ENCODE peak calls at places on chromosomes 16 and 17, in five cellular contexts. One of them, this sample, is unnamed.

GRCh38 chr17:19002805-19003542 is 1.6 kb downstream of the FAM83G start:
- DNase-seq in A549: no peak
- DNase-seq in SHP77 treated with DMSO at 0.1 percent for 48 hours: no peak
- DNase-seq in activated naive CD4-positive, alpha-beta T cell treated with anti-CD3 and anti-CD28 coated beads for 36 hours: peak; percentile 35
- DNase-seq in HEK293T: no peak
- DNase-seq in this sample: no peak

GRCh38 chr17:32755045-32755805 is 121.7 kb downstream of the MYO1D start:
- DNase-seq in activated naive CD4-positive, alpha-beta T cell treated with anti-CD3 and anti-CD28 coated beads for 36 hours: no peak
- DNase-seq in HEK293T: peak; percentile 24
- DNase-seq in A549: peak; percentile 55
- DNase-seq in SHP77 treated with DMSO at 0.1 percent for 48 hours: peak; percentile 49
- DNase-seq in this sample: peak; percentile 72

GRCh38 chr16:24088767-24089166 is 167.4 kb upstream of the CACNG3 start:
- DNase-seq in activated naive CD4-positive, alpha-beta T cell treated with anti-CD3 and anti-CD28 coated beads for 36 hours: no peak
- DNase-seq in SHP77 treated with DMSO at 0.1 percent for 48 hours: no peak
- DNase-seq in HEK293T: no peak
- DNase-seq in A549: no peak
- DNase-seq in this sample: no peak

GRCh38 chr17:29807520-29808361 is 122.3 kb downstream of the SSH2 start:
- DNase-seq in activated naive CD4-positive, alpha-beta T cell treated with anti-CD3 and anti-CD28 coated beads for 36 hours: peak; percentile 87
- DNase-seq in A549: peak; percentile 73
- DNase-seq in HEK293T: peak; percentile 46
- DNase-seq in SHP77 treated with DMSO at 0.1 percent for 48 hours: peak; percentile 18
- DNase-seq in this sample: peak; percentile 60

GRCh38 chr16:2787961-2788360 is 601 bp upstream of the PRSS33 start:
- DNase-seq in HEK293T: no peak
- DNase-seq in activated naive CD4-positive, alpha-beta T cell treated with anti-CD3 and anti-CD28 coated beads for 36 hours: no peak
- DNase-seq in SHP77 treated with DMSO at 0.1 percent for 48 hours: no peak
- DNase-seq in A549: no peak
- DNase-seq in this sample: no peak

GRCh38 chr17:82821554-82821953 is 18.3 kb downstream of the ZNF750 start:
- DNase-seq in HEK293T: no peak
- DNase-seq in A549: no peak
- DNase-seq in SHP77 treated with DMSO at 0.1 percent for 48 hours: no peak
- DNase-seq in activated naive CD4-positive, alpha-beta T cell treated with anti-CD3 and anti-CD28 coated beads for 36 hours: no peak
- DNase-seq in this sample: no peak

GRCh38 chr16:53094013-53094630 is 39.3 kb downstream of the CHD9 start:
- DNase-seq in A549: peak; percentile 41
- DNase-seq in HEK293T: no peak
- DNase-seq in SHP77 treated with DMSO at 0.1 percent for 48 hours: peak; percentile 21
- DNase-seq in activated naive CD4-positive, alpha-beta T cell treated with anti-CD3 and anti-CD28 coated beads for 36 hours: peak; percentile 14
- DNase-seq in this sample: peak; percentile 26

GRCh38 chr17:75856062-75856681 is 1.0 kb upstream of the WBP2 start:
- DNase-seq in HEK293T: peak; percentile 73
- DNase-seq in A549: peak; percentile 67
- DNase-seq in activated naive CD4-positive, alpha-beta T cell treated with anti-CD3 and anti-CD28 coated beads for 36 hours: no peak
- DNase-seq in SHP77 treated with DMSO at 0.1 percent for 48 hours: peak; percentile 40
- DNase-seq in this sample: peak; percentile 48

GRCh38 chr17:30095507-30096244 is 20.9 kb upstream of the NSRP1 start:
- DNase-seq in HEK293T: peak; percentile 33
- DNase-seq in A549: peak; percentile 78
- DNase-seq in activated naive CD4-positive, alpha-beta T cell treated with anti-CD3 and anti-CD28 coated beads for 36 hours: peak; percentile 35
- DNase-seq in SHP77 treated with DMSO at 0.1 percent for 48 hours: peak; percentile 22
- DNase-seq in this sample: peak; percentile 48

GRCh38 chr16:22659933-22660332 is 149.2 kb downstream of the NPIPB5 start:
- DNase-seq in SHP77 treated with DMSO at 0.1 percent for 48 hours: no peak
- DNase-seq in HEK293T: no peak
- DNase-seq in A549: no peak
- DNase-seq in activated naive CD4-positive, alpha-beta T cell treated with anti-CD3 and anti-CD28 coated beads for 36 hours: no peak
- DNase-seq in this sample: no peak

GRCh38 chr16:47029724-47030123 is 56.2 kb upstream of the DNAJA2 start:
- DNase-seq in SHP77 treated with DMSO at 0.1 percent for 48 hours: no peak
- DNase-seq in HEK293T: no peak
- DNase-seq in A549: no peak
- DNase-seq in activated naive CD4-positive, alpha-beta T cell treated with anti-CD3 and anti-CD28 coated beads for 36 hours: no peak
- DNase-seq in this sample: no peak

GRCh38 chr17:15398736-15399331 is 57.4 kb upstream of the TEKT3 start:
- DNase-seq in SHP77 treated with DMSO at 0.1 percent for 48 hours: peak; percentile 31
- DNase-seq in HEK293T: no peak
- DNase-seq in activated naive CD4-positive, alpha-beta T cell treated with anti-CD3 and anti-CD28 coated beads for 36 hours: no peak
- DNase-seq in A549: no peak
- DNase-seq in this sample: no peak

GRCh38 chr17:28622186-28622585 is 8.2 kb upstream of the RSKR start:
- DNase-seq in activated naive CD4-positive, alpha-beta T cell treated with anti-CD3 and anti-CD28 coated beads for 36 hours: no peak
- DNase-seq in SHP77 treated with DMSO at 0.1 percent for 48 hours: no peak
- DNase-seq in HEK293T: no peak
- DNase-seq in A549: no peak
- DNase-seq in this sample: no peak

GRCh38 chr17:45976755-45977505 is 22.1 kb upstream of the STH start:
- DNase-seq in A549: no peak
- DNase-seq in SHP77 treated with DMSO at 0.1 percent for 48 hours: no peak
- DNase-seq in activated naive CD4-positive, alpha-beta T cell treated with anti-CD3 and anti-CD28 coated beads for 36 hours: no peak
- DNase-seq in HEK293T: no peak
- DNase-seq in this sample: peak; percentile 79

GRCh38 chr17:82236142-82236971 is 7.5 kb downstream of the SLC16A3 start:
- DNase-seq in A549: peak; percentile 80
- DNase-seq in activated naive CD4-positive, alpha-beta T cell treated with anti-CD3 and anti-CD28 coated beads for 36 hours: peak; percentile 78
- DNase-seq in HEK293T: peak; percentile 80
- DNase-seq in SHP77 treated with DMSO at 0.1 percent for 48 hours: peak; percentile 62
- DNase-seq in this sample: peak; percentile 62

GRCh38 chr16:46970089-46970488 is 3.4 kb downstream of the DNAJA2 start:
- DNase-seq in HEK293T: no peak
- DNase-seq in activated naive CD4-positive, alpha-beta T cell treated with anti-CD3 and anti-CD28 coated beads for 36 hours: no peak
- DNase-seq in A549: no peak
- DNase-seq in SHP77 treated with DMSO at 0.1 percent for 48 hours: no peak
- DNase-seq in this sample: no peak

GRCh38 chr17:76873856-76874255 is 5.7 kb downstream of the MGAT5B start:
- DNase-seq in HEK293T: no peak
- DNase-seq in SHP77 treated with DMSO at 0.1 percent for 48 hours: no peak
- DNase-seq in A549: no peak
- DNase-seq in activated naive CD4-positive, alpha-beta T cell treated with anti-CD3 and anti-CD28 coated beads for 36 hours: no peak
- DNase-seq in this sample: no peak

GRCh38 chr16:49437344-49437743 is 63.7 kb downstream of the C16orf78 start:
- DNase-seq in SHP77 treated with DMSO at 0.1 percent for 48 hours: no peak
- DNase-seq in HEK293T: no peak
- DNase-seq in A549: no peak
- DNase-seq in activated naive CD4-positive, alpha-beta T cell treated with anti-CD3 and anti-CD28 coated beads for 36 hours: no peak
- DNase-seq in this sample: no peak

GRCh38 chr16:2005646-2006045 is 4.0 kb downstream of the ZNF598 start:
- DNase-seq in HEK293T: no peak
- DNase-seq in A549: no peak
- DNase-seq in activated naive CD4-positive, alpha-beta T cell treated with anti-CD3 and anti-CD28 coated beads for 36 hours: no peak
- DNase-seq in SHP77 treated with DMSO at 0.1 percent for 48 hours: no peak
- DNase-seq in this sample: no peak

GRCh38 chr16:67842509-67843342 is 606 bp downstream of the THAP11 start:
- DNase-seq in activated naive CD4-positive, alpha-beta T cell treated with anti-CD3 and anti-CD28 coated beads for 36 hours: peak; percentile 71
- DNase-seq in SHP77 treated with DMSO at 0.1 percent for 48 hours: no peak
- DNase-seq in A549: no peak
- DNase-seq in HEK293T: peak; percentile 37
- DNase-seq in this sample: peak; percentile 75

GRCh38 chr17:46192484-46193245 is 564 bp downstream of the KANSL1 start:
- DNase-seq in HEK293T: peak; percentile 70
- DNase-seq in activated naive CD4-positive, alpha-beta T cell treated with anti-CD3 and anti-CD28 coated beads for 36 hours: peak; percentile 71
- DNase-seq in A549: peak; percentile 89
- DNase-seq in SHP77 treated with DMSO at 0.1 percent for 48 hours: peak; percentile 85
- DNase-seq in this sample: peak; percentile 91

GRCh38 chr17:43877031-43877430 is 30.1 kb downstream of the CD300LG start:
- DNase-seq in activated naive CD4-positive, alpha-beta T cell treated with anti-CD3 and anti-CD28 coated beads for 36 hours: no peak
- DNase-seq in A549: no peak
- DNase-seq in HEK293T: no peak
- DNase-seq in SHP77 treated with DMSO at 0.1 percent for 48 hours: no peak
- DNase-seq in this sample: no peak

GRCh38 chr17:56819431-56820145 is 14.1 kb downstream of the C17orf67 start:
- DNase-seq in activated naive CD4-positive, alpha-beta T cell treated with anti-CD3 and anti-CD28 coated beads for 36 hours: peak; percentile 88
- DNase-seq in SHP77 treated with DMSO at 0.1 percent for 48 hours: peak; percentile 27
- DNase-seq in A549: peak; percentile 91
- DNase-seq in HEK293T: peak; percentile 84
- DNase-seq in this sample: peak; percentile 65

GRCh38 chr17:74213897-74214386 is 571 bp downstream of the TTYH2 start:
- DNase-seq in SHP77 treated with DMSO at 0.1 percent for 48 hours: no peak
- DNase-seq in HEK293T: no peak
- DNase-seq in A549: no peak
- DNase-seq in activated naive CD4-positive, alpha-beta T cell treated with anti-CD3 and anti-CD28 coated beads for 36 hours: no peak
- DNase-seq in this sample: no peak

GRCh38 chr17:41131979-41132378 is 8.0 kb upstream of the KRTAP4-12 start:
- DNase-seq in HEK293T: no peak
- DNase-seq in A549: no peak
- DNase-seq in activated naive CD4-positive, alpha-beta T cell treated with anti-CD3 and anti-CD28 coated beads for 36 hours: no peak
- DNase-seq in SHP77 treated with DMSO at 0.1 percent for 48 hours: no peak
- DNase-seq in this sample: no peak

GRCh38 chr17:64064331-64064730 is 43.9 kb upstream of the ICAM2 start:
- DNase-seq in A549: no peak
- DNase-seq in SHP77 treated with DMSO at 0.1 percent for 48 hours: no peak
- DNase-seq in activated naive CD4-positive, alpha-beta T cell treated with anti-CD3 and anti-CD28 coated beads for 36 hours: no peak
- DNase-seq in HEK293T: no peak
- DNase-seq in this sample: no peak

GRCh38 chr16:52052818-52053217 is 494.1 kb downstream of the TOX3 start:
- DNase-seq in A549: no peak
- DNase-seq in HEK293T: no peak
- DNase-seq in SHP77 treated with DMSO at 0.1 percent for 48 hours: no peak
- DNase-seq in activated naive CD4-positive, alpha-beta T cell treated with anti-CD3 and anti-CD28 coated beads for 36 hours: no peak
- DNase-seq in this sample: no peak

GRCh38 chr17:82658331-82658730 is 10.1 kb upstream of the WDR45B start:
- DNase-seq in A549: no peak
- DNase-seq in HEK293T: no peak
- DNase-seq in activated naive CD4-positive, alpha-beta T cell treated with anti-CD3 and anti-CD28 coated beads for 36 hours: no peak
- DNase-seq in SHP77 treated with DMSO at 0.1 percent for 48 hours: no peak
- DNase-seq in this sample: no peak

GRCh38 chr16:64313726-64314125 is 808.1 kb downstream of the CDH11 start:
- DNase-seq in activated naive CD4-positive, alpha-beta T cell treated with anti-CD3 and anti-CD28 coated beads for 36 hours: no peak
- DNase-seq in HEK293T: no peak
- DNase-seq in A549: no peak
- DNase-seq in SHP77 treated with DMSO at 0.1 percent for 48 hours: no peak
- DNase-seq in this sample: no peak

GRCh38 chr17:45428050-45428953 is 4.4 kb downstream of the ARHGAP27 start:
- DNase-seq in HEK293T: peak; percentile 83
- DNase-seq in activated naive CD4-positive, alpha-beta T cell treated with anti-CD3 and anti-CD28 coated beads for 36 hours: peak; percentile 84
- DNase-seq in A549: peak; percentile 94
- DNase-seq in SHP77 treated with DMSO at 0.1 percent for 48 hours: peak; percentile 67
- DNase-seq in this sample: peak; percentile 64

GRCh38 chr16:78352184-78352583 is 252.7 kb downstream of the WWOX start:
- DNase-seq in HEK293T: no peak
- DNase-seq in A549: no peak
- DNase-seq in activated naive CD4-positive, alpha-beta T cell treated with anti-CD3 and anti-CD28 coated beads for 36 hours: no peak
- DNase-seq in SHP77 treated with DMSO at 0.1 percent for 48 hours: no peak
- DNase-seq in this sample: no peak

GRCh38 chr16:27444470-27444869 is 42.5 kb downstream of the IL21R start:
- DNase-seq in activated naive CD4-positive, alpha-beta T cell treated with anti-CD3 and anti-CD28 coated beads for 36 hours: no peak
- DNase-seq in SHP77 treated with DMSO at 0.1 percent for 48 hours: no peak
- DNase-seq in A549: no peak
- DNase-seq in HEK293T: no peak
- DNase-seq in this sample: no peak

GRCh38 chr17:50133028-50133768 is 3.2 kb upstream of the SAMD14 start:
- DNase-seq in A549: no peak
- DNase-seq in HEK293T: no peak
- DNase-seq in activated naive CD4-positive, alpha-beta T cell treated with anti-CD3 and anti-CD28 coated beads for 36 hours: no peak
- DNase-seq in SHP77 treated with DMSO at 0.1 percent for 48 hours: no peak
- DNase-seq in this sample: no peak

GRCh38 chr17:31740611-31741082 is 118.4 kb downstream of the COPRS start:
- DNase-seq in A549: no peak
- DNase-seq in SHP77 treated with DMSO at 0.1 percent for 48 hours: no peak
- DNase-seq in activated naive CD4-positive, alpha-beta T cell treated with anti-CD3 and anti-CD28 coated beads for 36 hours: no peak
- DNase-seq in HEK293T: no peak
- DNase-seq in this sample: no peak

GRCh38 chr16:268141-269053 is 7.3 kb downstream of the RGS11 start:
- DNase-seq in A549: no peak
- DNase-seq in HEK293T: no peak
- DNase-seq in SHP77 treated with DMSO at 0.1 percent for 48 hours: no peak
- DNase-seq in activated naive CD4-positive, alpha-beta T cell treated with anti-CD3 and anti-CD28 coated beads for 36 hours: no peak
- DNase-seq in this sample: no peak

GRCh38 chr17:20010099-20010863 is 1.1 kb downstream of the SPECC1 start:
- DNase-seq in activated naive CD4-positive, alpha-beta T cell treated with anti-CD3 and anti-CD28 coated beads for 36 hours: peak; percentile 15
- DNase-seq in A549: peak; percentile 65
- DNase-seq in HEK293T: peak; percentile 53
- DNase-seq in SHP77 treated with DMSO at 0.1 percent for 48 hours: peak; percentile 89
- DNase-seq in this sample: peak; percentile 98

This sample was measured in erythroblast.